ENCODE peak calls at places on chromosomes 1 and 21, in four cellular contexts. Z is H1, Q is HepG2, H is right lobe of liver. L is an unnamed sample.

GRCh38 chr21:17636711-17637110 is 24.0 kb upstream of the BTG3 start:
- DNase-seq in Z (no peak), Q (no peak), H (no peak), L (no peak)

GRCh38 chr1:27049607-27050006 is 37.0 kb upstream of the TENT5B start:
- DNase-seq in Z (no peak), Q (no peak), H (no peak), L (no peak)

GRCh38 chr1:178870944-178871343 is at the start of gene ANGPTL1:
- DNase-seq in Z (no peak), Q (peak), H (no peak), L (no peak)

GRCh38 chr1:18948048-18948912 is 8.2 kb downstream of the IFFO2 start:
- DNase-seq in Z (no peak), Q (no peak), H (peak), L (no peak)

GRCh38 chr1:7491089-7491817 is 279.8 kb upstream of the VAMP3 start:
- DNase-seq in Z (no peak), Q (no peak), H (no peak), L (no peak)

GRCh38 chr1:33348676-33349080 is 27.8 kb upstream of the A3GALT2 start:
- DNase-seq in Z (no peak), Q (no peak), H (no peak), L (no peak)

GRCh38 chr1:45890078-45890477 is 86.7 kb downstream of the MAST2 start:
- DNase-seq in Z (no peak), Q (no peak), H (no peak), L (no peak)

GRCh38 chr1:96538883-96539282 is 182.7 kb upstream of the PTBP2 start:
- DNase-seq in Z (no peak), Q (no peak), H (no peak), L (no peak)

GRCh38 chr1:161330346-161330745 is 16.2 kb downstream of the SDHC start:
- DNase-seq in Z (no peak), Q (no peak), H (no peak), L (no peak)

GRCh38 chr1:109969430-109969829 is 15.1 kb upstream of the AHCYL1 start:
- DNase-seq in Z (no peak), Q (no peak), H (no peak), L (no peak)

GRCh38 chr1:236868625-236869467 is 73.8 kb downstream of the MTR start:
- DNase-seq in Z (peak), Q (peak), H (no peak), L (no peak)

GRCh38 chr21:36075171-36075570 is 5.3 kb downstream of the CBR1 start:
- DNase-seq in Z (no peak), Q (no peak), H (no peak), L (no peak)

GRCh38 chr21:37263827-37264226 is 3.3 kb downstream of the VPS26C start:
- DNase-seq in Z (no peak), Q (no peak), H (no peak), L (peak)
- H3K27ac ChIP-seq in Z (no peak), Q (no peak), H (no peak), L (no peak)

GRCh38 chr1:15152318-15153183 is 996 bp upstream of the TMEM51 start:
- DNase-seq in Z (no peak), Q (peak), H (peak), L (peak)

GRCh38 chr1:15154480-15155036 is 1.0 kb downstream of the TMEM51 start:
- DNase-seq in Z (no peak), Q (no peak), H (peak), L (no peak)

GRCh38 chr1:15153184-15153841 is at the start of gene TMEM51:
- DNase-seq in Z (peak), Q (peak), H (peak), L (no peak)

GRCh38 chr1:15155191-15155590 is 1.6 kb downstream of the TMEM51 start:
- DNase-seq in Z (no peak), Q (no peak), H (no peak), L (no peak)

DNA sequence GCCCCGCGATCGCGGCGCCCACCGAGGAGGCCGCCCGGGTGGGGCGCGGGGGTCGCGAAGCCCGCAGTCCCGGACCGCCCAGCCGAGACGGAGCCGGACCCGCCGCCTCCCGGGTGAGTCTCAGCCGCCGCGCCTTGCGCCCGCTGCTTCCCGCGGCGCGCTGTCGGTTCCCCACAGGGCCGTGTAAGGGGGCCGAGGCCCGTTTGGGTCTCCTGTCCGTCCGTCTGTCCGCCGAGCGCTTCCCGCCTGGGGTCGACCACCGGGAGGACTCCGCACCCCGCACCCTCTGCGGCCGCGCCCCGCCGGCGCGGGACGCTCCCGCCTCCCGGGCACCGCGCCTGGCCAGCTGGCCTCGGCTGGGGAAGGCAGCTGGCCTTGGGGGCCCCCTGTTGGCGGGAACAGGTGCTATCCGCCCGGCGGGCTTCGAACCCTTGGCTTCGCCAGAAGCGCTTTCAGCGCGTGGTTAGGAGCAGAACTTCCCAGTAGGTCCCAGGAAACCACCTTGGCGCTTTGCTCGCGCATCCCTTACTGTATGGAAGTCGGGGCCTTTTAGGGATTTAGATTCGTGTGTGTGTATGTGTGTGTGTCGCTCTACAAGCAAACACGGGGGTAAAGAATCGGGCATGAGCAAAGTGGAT is 414 bp downstream of the TMEM51 start:
- DNase-seq in Z (no peak), Q (no peak), H (peak), L (no peak)
- TF ChIP-seq POLR2A in Z (no peak), Q (no peak), H (no peak), L (no peak)

DNA sequence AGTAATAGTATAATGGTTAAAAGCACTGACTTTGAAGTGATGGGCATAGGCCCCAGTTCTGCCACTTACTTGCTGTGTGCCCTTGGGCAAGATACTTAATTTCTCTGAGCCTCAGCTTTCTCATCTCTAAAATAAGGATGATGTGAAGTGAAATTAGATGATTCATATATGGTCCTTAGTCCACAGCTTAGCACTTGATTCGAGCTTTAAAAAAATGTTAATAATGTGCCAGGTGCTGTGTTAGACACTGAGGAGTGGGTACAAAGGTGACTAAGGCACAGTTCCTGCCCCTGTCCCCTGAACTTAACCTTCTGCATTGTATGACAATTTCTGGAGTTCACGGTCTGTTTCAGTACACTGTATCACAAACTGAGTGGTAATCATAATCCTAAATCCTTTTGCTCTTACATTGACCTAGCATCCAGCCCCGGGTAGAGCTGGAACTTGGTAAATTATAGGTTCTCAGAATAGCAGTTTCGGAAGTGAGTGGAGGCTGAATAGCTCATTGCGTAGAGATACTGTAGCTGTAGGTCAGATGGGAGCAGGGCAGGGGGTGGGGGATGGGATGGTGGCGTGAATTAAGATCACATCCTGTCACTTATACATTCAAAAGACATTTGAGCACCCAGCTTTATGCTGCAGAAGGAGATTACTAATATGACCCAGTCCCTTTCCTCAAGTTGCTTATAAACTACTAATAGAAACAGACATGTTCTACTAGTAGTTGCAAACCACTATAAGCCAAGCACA is 1.5 kb downstream of the ZNF691 start:
- DNase-seq in Z (no peak), Q (no peak), H (no peak), L (no peak)
- H3K4me3 ChIP-seq in Z (no peak), Q (peak), H (no peak), L (no peak)

GRCh38 chr1:5597991-5598823 is 394.0 kb downstream of the NPHP4 start:
- DNase-seq in Z (no peak), Q (peak), H (no peak), L (peak)

GRCh38 chr1:5596651-5597050 is 395.6 kb downstream of the NPHP4 start:
- DNase-seq in Z (no peak), Q (no peak), H (no peak), L (peak)

GRCh38 chr1:5595531-5596170 is 396.6 kb downstream of the NPHP4 start:
- DNase-seq in Z (no peak), Q (no peak), H (no peak), L (peak)

GRCh38 chr1:5598824-5599395 is 393.3 kb downstream of the NPHP4 start:
- DNase-seq in Z (no peak), Q (no peak), H (no peak), L (peak)

DNA sequence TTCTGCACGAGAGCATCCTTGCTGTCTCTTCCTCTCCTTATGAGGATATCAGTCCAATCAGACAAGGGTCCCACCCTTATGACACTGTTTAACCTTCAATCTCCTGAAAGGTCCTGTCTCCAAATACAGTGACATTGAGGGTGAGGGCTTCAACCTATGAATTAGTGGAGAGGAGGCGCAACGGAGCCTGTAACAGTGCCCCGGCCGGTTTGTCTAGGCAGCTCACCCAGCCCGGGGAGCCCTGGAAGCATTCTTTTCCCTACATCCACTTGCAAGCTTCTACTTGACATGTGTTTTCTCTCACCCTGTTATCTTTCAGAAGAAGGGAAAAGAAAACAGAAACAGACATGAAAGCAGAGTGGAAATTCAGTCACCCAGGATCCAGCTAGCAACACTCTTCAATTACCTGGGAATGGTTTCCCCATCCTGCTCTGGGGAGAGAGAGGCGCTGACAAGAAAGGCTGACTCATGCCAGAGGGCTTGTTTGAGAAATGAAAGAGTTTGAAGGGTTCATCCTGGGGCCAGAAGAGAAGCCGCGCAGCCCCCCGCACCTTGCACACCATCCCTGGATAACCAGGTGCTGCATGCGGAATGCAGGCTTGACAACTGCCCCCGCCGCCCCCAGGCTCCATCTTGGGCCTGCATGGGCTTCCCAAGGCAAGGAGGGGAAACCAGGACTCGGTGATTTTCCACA is 394.9 kb downstream of the NPHP4 start:
- DNase-seq in Z (no peak), Q (peak), H (no peak), L (peak)
- H3K27ac ChIP-seq in Z (no peak), Q (no peak), H (no peak), L (no peak)

GRCh38 chr1:37944091-37944763 is 2.6 kb downstream of the INPP5B start:
- DNase-seq in Z (no peak), Q (no peak), H (no peak), L (no peak)

GRCh38 chr1:37947364-37947763 is 511 bp upstream of the INPP5B start:
- DNase-seq in Z (no peak), Q (no peak), H (no peak), L (no peak)

GRCh38 chr1:37946703-37947360 is at the start of gene INPP5B:
- DNase-seq in Z (peak), Q (peak), H (peak), L (peak)

GRCh38 chr1:37944816-37945215 is 2.0 kb downstream of the INPP5B start:
- DNase-seq in Z (no peak), Q (no peak), H (no peak), L (no peak)

GRCh38 chr1:37945743-37946702 is 830 bp downstream of the INPP5B start:
- DNase-seq in Z (no peak), Q (peak), H (peak), L (no peak)
- TF ChIP-seq POLR2A in Z (no peak), Q (no peak), H (peak), L (no peak)

GRCh38 chr1:2528966-2529750 is 905 bp downstream of the HES5 start:
- DNase-seq in Z (peak), Q (no peak), H (peak), L (no peak)
- H3K4me3 ChIP-seq in Z (no peak), Q (peak), H (no peak), L (peak)

GRCh38 chr1:91763252-91763651 is 122.7 kb downstream of the TGFBR3 start:
- DNase-seq in Z (no peak), Q (no peak), H (no peak), L (peak)
- H3K27ac ChIP-seq in Z (no peak), Q (peak), H (no peak), L (peak)

DNA sequence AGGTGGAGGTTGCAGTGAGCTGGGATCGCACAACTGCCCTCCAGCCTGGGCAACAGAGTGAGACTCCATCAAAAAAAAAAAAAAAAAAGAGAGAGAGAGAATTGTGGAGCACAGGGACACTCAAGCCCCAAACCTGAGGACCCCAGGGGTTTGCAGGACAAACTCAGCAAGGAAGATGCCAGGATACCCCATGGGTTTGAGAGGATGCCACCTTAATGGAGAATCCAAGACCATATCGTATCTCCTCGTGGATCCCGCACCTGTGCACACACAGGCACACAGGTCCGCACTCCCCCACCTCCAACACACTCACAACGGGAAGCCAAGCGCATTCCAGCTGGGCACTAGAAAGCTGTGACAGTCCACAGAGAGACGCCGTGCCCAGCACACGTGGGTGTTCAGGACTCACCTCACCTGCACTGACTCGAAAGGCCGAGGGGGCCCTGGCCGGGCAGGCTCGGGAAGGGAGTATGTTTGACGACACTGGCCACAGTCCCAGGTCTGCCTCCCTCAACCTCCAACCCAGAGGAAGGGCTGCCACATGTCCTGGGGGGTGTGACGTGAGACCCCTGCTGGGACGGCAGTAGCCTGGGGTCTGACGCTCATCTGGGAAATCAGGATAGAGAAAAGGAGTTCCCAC is 11.1 kb downstream of the CHD5 start:
- DNase-seq in Z (no peak), Q (no peak), H (no peak), L (no peak)
- TF ChIP-seq POLR2A in Z (no peak), Q (no peak), H (no peak), L (no peak)

DNA sequence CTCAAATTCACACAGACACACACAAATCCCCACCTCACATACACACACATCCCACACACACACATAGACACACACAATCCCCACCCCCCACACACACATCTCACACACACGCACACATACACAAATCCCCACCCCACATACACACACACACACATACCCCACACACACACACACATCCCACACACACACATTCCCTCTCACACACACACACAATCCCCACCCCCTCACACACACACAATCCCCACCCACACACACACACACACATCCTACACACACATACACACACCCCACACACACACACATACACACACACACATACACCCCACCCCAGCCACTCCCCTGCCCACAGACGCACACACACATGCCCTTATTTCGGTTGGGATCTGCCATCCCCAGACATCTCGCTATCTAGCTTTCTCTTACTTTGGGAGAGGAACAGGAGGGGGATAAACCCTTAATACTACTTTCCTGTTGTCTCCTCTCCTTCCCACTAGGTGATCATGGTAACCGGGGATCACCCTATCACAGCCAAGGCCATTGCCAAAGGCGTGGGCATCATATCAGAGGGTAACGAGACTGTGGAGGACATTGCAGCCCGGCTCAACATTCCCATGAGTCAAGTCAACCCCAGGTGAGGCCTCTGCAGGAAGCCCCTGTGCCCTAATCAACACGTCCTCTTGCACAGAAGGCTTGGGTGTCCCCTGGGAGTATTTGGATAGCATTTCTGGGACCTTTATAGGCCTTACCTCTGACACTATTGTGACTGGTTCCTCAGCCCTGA is 17.2 kb upstream of the ATP1A4 start:
- DNase-seq in Z (no peak), Q (no peak), H (no peak), L (no peak)
- H3K4me3 ChIP-seq in Z (no peak), Q (no peak), H (no peak), L (no peak)

GRCh38 chr1:5637171-5637570 is 355.1 kb downstream of the NPHP4 start:
- DNase-seq in Z (no peak), Q (no peak), H (no peak), L (no peak)
- H3K27ac ChIP-seq in Z (no peak), Q (no peak), H (no peak), L (no peak)